ENCODE peak calls at places on chromosomes 5 and 9, in nine cellular contexts. G is pancreas, Q is spleen, I is GM10248, N is lower lobe of right lung, J is PC-3, L is heart right ventricle, O is Calu3, B is hepatocyte. X is an unnamed sample.

GRCh38 chr5:143521891-143522290 is 118.4 kb upstream of the NR3C1 start:
- DNase-seq in G (no peak), Q (no peak), I (no peak), N (no peak), J (no peak), L (no peak), O (no peak), B (no peak), X (no peak)

GRCh38 chr9:2271426-2271825 is 256.3 kb downstream of the SMARCA2 start:
- DNase-seq in G (no peak), Q (no peak), I (peak; percentile 45), N (no peak), J (peak; percentile 33), L (no peak), O (no peak), B (no peak), X (no peak)

GRCh38 chr9:112647596-112647995 is 70.3 kb downstream of the INIP start:
- DNase-seq in G (no peak), Q (no peak), I (no peak), N (no peak), J (no peak), L (no peak), O (no peak), B (no peak), X (no peak)

GRCh38 chr5:53031695-53032096 is 42.5 kb downstream of the ITGA2 start:
- DNase-seq in G (no peak), Q (no peak), I (no peak), N (no peak), J (peak; percentile 55), L (no peak), O (peak; percentile 31), B (no peak), X (no peak)

GRCh38 chr5:148653271-148653839 is 972 bp downstream of the HTR4 start:
- DNase-seq in G (no peak), Q (no peak), I (no peak), N (no peak), J (no peak), L (no peak), O (no peak), B (no peak), X (no peak)

GRCh38 chr5:67770431-67771025 is 445.0 kb upstream of the PIK3R1 start:
- DNase-seq in G (no peak), Q (no peak), I (no peak), N (no peak), J (no peak), L (no peak), O (peak; percentile 85), B (peak; percentile 71), X (no peak)

GRCh38 chr5:1107167-1108007 is 4.5 kb downstream of the SLC12A7 start:
- DNase-seq in G (no peak), Q (no peak), I (no peak), N (no peak), J (no peak), L (no peak), O (no peak), B (peak; percentile 65), X (no peak)

GRCh38 chr5:140608730-140609520 is 24.1 kb downstream of the CD14 start:
- DNase-seq in G (no peak), Q (no peak), I (no peak), N (peak; percentile 70), J (peak; percentile 25), L (no peak), O (peak; percentile 55), B (no peak), X (no peak)

GRCh38 chr5:170181902-170182301 is 50.9 kb upstream of the C5orf58 start:
- DNase-seq in G (no peak), Q (no peak), I (no peak), N (no peak), J (no peak), L (no peak), O (no peak), B (no peak), X (no peak)

GRCh38 chr5:154761062-154761740 is 6.0 kb downstream of the LARP1 start:
- DNase-seq in G (no peak), Q (no peak), I (no peak), N (no peak), J (no peak), L (no peak), O (peak; percentile 21), B (no peak), X (no peak)

GRCh38 chr5:140588311-140589070 is 23.9 kb downstream of the SLC35A4 start:
- DNase-seq in G (no peak), Q (no peak), I (no peak), N (no peak), J (no peak), L (no peak), O (no peak), B (no peak), X (no peak)

GRCh38 chr9:16701347-16701746 is 169.1 kb downstream of the BNC2 start:
- DNase-seq in G (no peak), Q (no peak), I (no peak), N (no peak), J (peak; percentile 66), L (no peak), O (no peak), B (no peak), X (no peak)

GRCh38 chr9:107288701-107289100 is 5.6 kb downstream of the RAD23B start:
- DNase-seq in G (no peak), Q (no peak), I (no peak), N (no peak), J (no peak), L (no peak), O (no peak), B (no peak), X (no peak)

GRCh38 chr9:97889941-97890557 is 32.3 kb downstream of the TRMO start:
- DNase-seq in G (no peak), Q (peak; percentile 84), I (peak; percentile 65), N (peak; percentile 62), J (peak; percentile 41), L (peak; percentile 17), O (peak; percentile 30), B (no peak), X (peak; percentile 75)

GRCh38 chr9:126509718-126510117 is 104.0 kb upstream of the LMX1B start:
- DNase-seq in G (peak; percentile 31), Q (peak; percentile 52), I (no peak), N (peak; percentile 27), J (no peak), L (no peak), O (no peak), B (no peak), X (no peak)

GRCh38 chr5:149680810-149681221 is 49.3 kb upstream of the PPARGC1B start:
- DNase-seq in G (no peak), Q (peak; percentile 84), I (peak; percentile 85), N (peak; percentile 82), J (no peak), L (peak; percentile 43), O (no peak), B (no peak), X (no peak)

GRCh38 chr9:95764490-95764889 is 111.0 kb upstream of the ERCC6L2 start:
- DNase-seq in G (no peak), Q (no peak), I (no peak), N (no peak), J (no peak), L (no peak), O (no peak), B (peak; percentile 57), X (no peak)

GRCh38 chr5:62017092-62017491 is 288.9 kb upstream of the KIF2A start:
- DNase-seq in G (no peak), Q (no peak), I (no peak), N (no peak), J (no peak), L (no peak), O (no peak), B (no peak), X (no peak)

GRCh38 chr9:87193151-87193550 is 245.8 kb upstream of the GAS1 start:
- DNase-seq in G (no peak), Q (no peak), I (no peak), N (no peak), J (no peak), L (no peak), O (no peak), B (no peak), X (no peak)

GRCh38 chr5:78269088-78269703 is 25.3 kb downstream of the AP3B1 start:
- DNase-seq in G (no peak), Q (no peak), I (peak; percentile 21), N (no peak), J (peak; percentile 34), L (no peak), O (no peak), B (no peak), X (no peak)
- TF ChIP-seq CTCF in G (peak; percentile 37), Q (peak; percentile 64), I (peak; percentile 27), N (peak; percentile 48), J (peak; percentile 57), L (peak; percentile 66), O (peak; percentile 43), B (peak; percentile 58), X (peak; percentile 63)

GRCh38 chr9:34701023-34701768 is 8.7 kb downstream of the CCL21 start:
- DNase-seq in G (peak; percentile 90), Q (peak; percentile 91), I (peak; percentile 76), N (peak; percentile 79), J (peak; percentile 48), L (peak; percentile 79), O (peak; percentile 72), B (peak; percentile 85), X (peak; percentile 92)
- TF ChIP-seq CTCF in G (peak; percentile 87), Q (peak; percentile 92), I (peak; percentile 70), N (peak; percentile 95), J (peak; percentile 78), L (peak; percentile 98), O (peak; percentile 74), B (peak; percentile 90), X (peak; percentile 96)

GRCh38 chr5:10690460-10690859 is 70.6 kb downstream of the DAP start:
- DNase-seq in G (no peak), Q (no peak), I (no peak), N (no peak), J (no peak), L (no peak), O (no peak), B (no peak), X (no peak)

GRCh38 chr5:10699281-10699874 is 61.7 kb downstream of the DAP start:
- DNase-seq in G (no peak), Q (no peak), I (no peak), N (no peak), J (no peak), L (no peak), O (no peak), B (no peak), X (no peak)

GRCh38 chr5:10695759-10696543 is 65.1 kb downstream of the DAP start:
- DNase-seq in G (no peak), Q (no peak), I (no peak), N (no peak), J (no peak), L (no peak), O (no peak), B (no peak), X (no peak)

GRCh38 chr5:10691826-10692785 is 68.9 kb downstream of the DAP start:
- DNase-seq in G (no peak), Q (no peak), I (no peak), N (no peak), J (peak; percentile 53), L (no peak), O (no peak), B (no peak), X (no peak)

GRCh38 chr5:10695055-10695649 is 65.9 kb downstream of the DAP start:
- DNase-seq in G (peak; percentile 91), Q (peak; percentile 86), I (peak; percentile 69), N (peak; percentile 85), J (peak; percentile 96), L (peak; percentile 75), O (peak; percentile 78), B (peak; percentile 81), X (peak; percentile 89)
- TF ChIP-seq CTCF in G (peak; percentile 78), Q (peak; percentile 81), I (peak; percentile 87), N (peak; percentile 75), J (peak; percentile 99), L (peak; percentile 80), O (peak; percentile 52), B (peak; percentile 87), X (peak; percentile 88)

GRCh38 chr5:126360467-126360866 is 62.7 kb upstream of the GRAMD2B start:
- DNase-seq in G (no peak), Q (no peak), I (no peak), N (no peak), J (no peak), L (no peak), O (no peak), B (no peak), X (no peak)
- TF ChIP-seq CTCF in G (no peak), Q (no peak), I (no peak), N (no peak), J (no peak), L (no peak), O (no peak), B (no peak), X (no peak)

X was measured in osteocyte.